ENCODE peak calls at places on chromosomes 1 and 21, in four cellular contexts. R, K, J and D are unnamed samples.

GRCh38 chr1:197429372-197429771 is 161.3 kb downstream of the CRB1 start:
- DNase-seq in R (no peak), K (no peak), J (no peak), D (no peak)

GRCh38 chr1:68319907-68320306 is 87.6 kb upstream of the WLS start:
- DNase-seq in J (no peak), R (no peak), K (no peak), D (no peak)

GRCh38 chr1:199002670-199003069 is 363.8 kb downstream of the PTPRC start:
- DNase-seq in K (no peak), R (no peak), J (no peak), D (no peak)

GRCh38 chr1:38941527-38942019 is at the start of gene RHBDL2:
- DNase-seq in R (no peak), K (no peak), J (no peak), D (peak; percentile 74)

GRCh38 chr1:62237361-62237760 is 42.7 kb downstream of the L1TD1 start:
- DNase-seq in J (no peak), R (no peak), K (no peak), D (no peak)

GRCh38 chr1:34876406-34876805 is 16.9 kb upstream of the SMIM12 start:
- DNase-seq in K (no peak), R (no peak), J (no peak), D (no peak)

GRCh38 chr1:59020151-59020997 is 236.5 kb upstream of the JUN start:
- DNase-seq in K (peak; percentile 65), J (no peak), R (peak; percentile 15), D (peak; percentile 71)

GRCh38 chr1:200738733-200739498 is at the start of gene CAMSAP2:
- DNase-seq in K (peak; percentile 81), R (peak; percentile 55), J (peak; percentile 10), D (peak; percentile 90)

GRCh38 chr1:111204211-111204883 is 3.9 kb upstream of the DENND2D start:
- DNase-seq in R (peak; percentile 76), K (no peak), J (peak; percentile 37), D (no peak)

GRCh38 chr1:5943373-5944068 is 48.7 kb downstream of the NPHP4 start:
- DNase-seq in J (no peak), K (no peak), R (no peak), D (no peak)

GRCh38 chr1:168509875-168510594 is 33.8 kb downstream of the XCL2 start:
- DNase-seq in K (no peak), J (no peak), R (peak; percentile 8), D (no peak)

GRCh38 chr1:244450597-244451538 is 841 bp downstream of the ADSS2 start:
- DNase-seq in J (no peak), R (peak; percentile 57), K (peak; percentile 70), D (peak; percentile 52)

GRCh38 chr21:19463966-19464365 is 1060.4 kb upstream of the TMPRSS15 start:
- DNase-seq in K (no peak), J (no peak), R (no peak), D (no peak)
- H3K27ac ChIP-seq in K (no peak overlapping the region), J (no peak overlapping the region), R (no peak overlapping the region), D (no peak overlapping the region)

DNA sequence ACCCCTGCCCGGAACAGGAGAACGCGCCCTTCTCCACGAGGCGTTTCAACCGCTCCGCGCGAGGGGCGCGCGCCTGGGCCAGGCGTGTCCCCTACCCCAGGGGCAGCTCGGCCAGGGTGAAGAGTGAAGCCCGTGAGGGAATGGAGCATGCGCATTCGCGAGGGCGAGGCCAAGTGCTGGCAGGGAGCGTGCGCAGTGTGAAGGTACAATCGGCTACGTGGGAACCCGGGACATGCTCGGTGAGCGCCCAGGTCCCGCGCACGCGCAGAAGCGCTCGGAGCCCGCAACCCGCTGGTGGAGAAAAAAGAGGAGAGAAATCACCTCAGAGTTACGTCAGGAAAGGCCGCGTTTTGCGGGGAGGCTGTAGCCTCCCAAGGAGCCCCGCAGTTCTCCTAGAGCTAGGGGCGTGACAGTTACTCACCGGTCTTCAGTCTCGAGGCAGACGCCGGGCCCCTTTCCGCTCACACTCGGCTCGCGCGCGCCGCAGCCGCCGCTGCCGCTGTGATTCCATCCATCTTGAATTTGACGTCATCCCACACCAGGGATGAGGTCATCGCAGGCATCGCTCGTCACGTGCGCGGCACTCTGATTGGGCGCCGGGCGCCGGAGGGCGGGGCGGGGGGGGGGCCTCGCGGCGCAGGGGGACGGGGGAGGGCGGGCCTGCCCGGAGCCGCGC is at the start of gene ZBTB21:
- DNase-seq in K (peak; percentile 96), J (peak; percentile 74), R (peak; percentile 98), D (peak; percentile 99)
- H3K27ac ChIP-seq in K (peak within 1 kb of the TSS; percentile 97), J (peak within 1 kb of the TSS; percentile 98), R (peak within 1 kb of the TSS; percentile 98), D (peak within 1 kb of the TSS; percentile 91)

DNA sequence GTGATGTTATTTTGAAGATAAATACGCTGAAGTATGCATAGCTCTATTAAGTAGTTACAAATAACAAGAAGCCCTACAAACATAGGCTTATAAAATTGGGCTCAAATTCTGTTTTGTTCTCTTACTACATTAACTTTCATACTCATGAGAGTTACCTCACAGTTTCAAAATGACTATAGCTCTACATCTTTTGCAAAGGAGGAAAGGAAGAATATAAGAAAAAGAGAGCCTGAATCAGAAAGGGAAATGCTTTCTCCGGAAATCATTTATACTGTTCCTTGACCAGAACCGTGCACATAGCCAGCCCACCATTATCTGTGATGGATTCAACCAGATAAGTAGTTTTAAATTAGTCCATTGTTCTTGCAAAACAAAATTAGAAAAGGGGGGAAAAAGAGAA is 1252.1 kb downstream of the NCAM2 start:
- DNase-seq in K (no peak), J (no peak), R (no peak), D (no peak)
- H3K27ac ChIP-seq in K (no peak overlapping the region), J (no peak overlapping the region), R (no peak overlapping the region), D (no peak overlapping the region)

GRCh38 chr1:89715677-89716076 is 82.8 kb downstream of the LRRC8C start:
- DNase-seq in K (no peak), J (no peak), R (no peak), D (no peak)

GRCh38 chr1:89711140-89711778 is 78.3 kb downstream of the LRRC8C start:
- DNase-seq in K (no peak), J (no peak), R (no peak), D (no peak)

GRCh38 chr1:89708727-89709375 is 75.9 kb downstream of the LRRC8C start:
- DNase-seq in K (peak; percentile 35), J (no peak), R (no peak), D (no peak)

GRCh38 chr1:89710498-89711139 is 77.7 kb downstream of the LRRC8C start:
- DNase-seq in R (no peak), J (no peak), K (no peak), D (no peak)

DNA sequence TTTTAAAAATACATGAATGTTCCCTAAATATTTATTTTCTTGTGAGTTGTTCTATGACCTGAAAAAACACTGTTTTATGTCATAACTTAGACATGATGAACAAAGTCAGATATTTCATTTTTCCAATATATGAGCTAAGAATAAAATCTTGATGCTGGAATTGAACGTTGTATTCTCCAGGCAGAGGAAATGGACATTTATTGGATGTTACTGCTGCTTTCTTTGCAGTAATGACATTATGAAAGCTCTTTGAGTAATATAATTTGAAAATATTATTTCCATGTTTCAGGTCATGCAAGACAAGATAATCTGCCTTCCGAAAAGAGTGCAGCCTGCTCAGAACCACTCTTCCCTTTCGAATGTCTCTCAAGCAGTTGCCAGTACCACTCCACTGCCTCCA is 79.5 kb downstream of the LRRC8C start:
- DNase-seq in R (no peak), K (no peak), J (no peak), D (no peak)
- H3K27ac ChIP-seq in R (no peak overlapping the region), K (no peak overlapping the region), J (no peak overlapping the region), D (no peak overlapping the region)

GRCh38 chr1:11293856-11294255 is 20.9 kb downstream of the UBIAD1 start:
- DNase-seq in J (no peak), R (no peak), K (no peak), D (no peak)
- H3K27ac ChIP-seq in J (no peak overlapping the region), R (no peak overlapping the region), K (no peak overlapping the region), D (no peak overlapping the region)

DNA sequence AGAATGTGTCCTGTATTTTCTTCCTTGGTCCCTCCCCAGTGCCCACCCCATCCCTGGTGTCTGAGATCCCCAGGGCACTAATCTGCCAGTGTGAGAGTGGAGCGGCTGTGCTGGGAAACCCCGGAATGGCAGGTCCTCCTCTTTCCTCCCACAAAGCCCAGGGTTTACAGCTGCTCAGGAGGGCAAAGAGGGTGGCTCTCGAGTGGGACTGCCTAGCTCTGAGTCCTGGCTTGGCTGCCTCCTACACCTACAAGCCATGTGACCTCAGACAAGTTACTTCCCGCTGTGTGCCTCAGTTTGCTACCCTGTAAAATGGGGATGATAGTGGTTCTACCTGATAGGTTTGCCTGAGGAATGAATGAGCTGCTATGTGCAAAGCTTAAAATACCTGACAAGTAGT is 29.6 kb upstream of the IFNLR1 start:
- DNase-seq in R (no peak), K (no peak), J (no peak), D (no peak)
- H3K27ac ChIP-seq in R (no peak overlapping the region), K (no peak overlapping the region), J (peak overlapping the region; percentile 20), D (no peak overlapping the region)

DNA sequence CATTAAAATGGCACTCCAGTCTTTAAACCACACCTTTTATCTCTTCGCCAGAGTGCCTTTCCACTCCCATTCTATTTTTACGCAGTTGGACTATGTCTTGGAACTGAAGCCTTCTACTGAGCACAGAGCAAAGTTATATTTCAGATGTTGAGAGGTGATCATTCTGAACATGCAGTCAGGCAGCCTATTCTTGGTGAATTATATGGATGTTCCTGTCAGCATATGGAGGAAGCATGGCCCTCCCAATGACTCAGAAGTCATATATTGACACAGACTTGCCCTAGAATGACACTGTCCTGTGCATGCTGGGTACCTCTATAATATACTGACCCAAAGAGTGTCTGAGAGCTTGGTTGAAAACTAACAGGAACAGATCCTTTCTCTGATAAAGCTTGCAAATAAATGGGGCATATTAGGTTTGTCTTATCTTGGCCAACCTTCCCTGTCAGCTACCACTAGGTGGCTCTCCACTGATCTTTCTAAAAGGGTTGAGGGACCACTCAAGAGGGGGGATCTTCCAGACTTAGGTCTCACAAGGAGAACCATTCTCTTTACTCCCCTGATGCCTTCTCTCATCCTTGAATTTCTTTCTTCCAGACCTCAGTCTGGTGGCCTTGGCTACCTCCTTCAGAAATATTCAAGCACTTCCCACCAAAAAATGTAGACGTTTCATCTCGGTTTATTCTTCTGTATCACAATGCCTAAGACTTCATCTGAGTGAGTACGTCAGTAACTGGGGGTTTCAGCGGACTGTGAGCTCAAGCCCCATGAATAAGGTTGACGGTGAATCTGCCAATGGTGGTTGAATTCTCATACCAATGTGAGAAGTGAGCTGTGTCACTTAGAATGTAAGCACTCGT is 11.8 kb upstream of the ALG14 start:
- DNase-seq in K (peak; percentile 14), R (no peak), J (no peak), D (no peak)
- H3K27ac ChIP-seq in K (no peak overlapping the region), R (no peak overlapping the region), J (no peak overlapping the region), D (no peak overlapping the region)

GRCh38 chr1:228315945-228316588 is 90.6 kb downstream of the TRIM11 start:
- DNase-seq in R (no peak), J (no peak), K (no peak), D (no peak)
- H3K27ac ChIP-seq in R (no peak overlapping the region), J (no peak overlapping the region), K (no peak overlapping the region), D (no peak overlapping the region)